ENCODE peak calls at places on chromosomes 2 and 18, in six cellular contexts. A, I, Y, D, X and Q are unnamed samples.

GRCh38 chr2:193332938-193333337 is 1138.2 kb upstream of the TMEFF2 start:
- DNase-seq in A (peak; percentile 5), I (no peak), Y (no peak), D (no peak), X (no peak), Q (peak; percentile 24)

GRCh38 chr2:35783723-35784122 is 571.9 kb upstream of the CRIM1 start:
- DNase-seq in A (no peak), I (no peak), Y (no peak), D (no peak), X (peak; percentile 32), Q (peak; percentile 3)

GRCh38 chr2:69616755-69617154 is 26.8 kb downstream of the AAK1 start:
- DNase-seq in A (peak; percentile 45), I (no peak), Y (peak; percentile 9), D (no peak), X (no peak), Q (peak; percentile 47)

GRCh38 chr2:69989017-69989416 is 27.6 kb upstream of the ASPRV1 start:
- DNase-seq in A (no peak), I (no peak), Y (no peak), D (no peak), X (no peak), Q (no peak)

GRCh38 chr2:121359937-121360565 is 75.0 kb upstream of the TFCP2L1 start:
- DNase-seq in A (no peak), I (no peak), Y (no peak), D (peak; percentile 70), X (no peak), Q (no peak)

GRCh38 chr2:120953066-120953760 is 217.5 kb downstream of the GLI2 start:
- DNase-seq in A (no peak), I (no peak), Y (no peak), D (no peak), X (no peak), Q (no peak)

GRCh38 chr18:4125246-4125938 is 329.7 kb downstream of the DLGAP1 start:
- DNase-seq in A (peak; percentile 47), I (no peak), Y (peak; percentile 66), D (no peak), X (peak; percentile 61), Q (no peak)

GRCh38 chr2:212939777-212940531 is 211.5 kb downstream of the IKZF2 start:
- DNase-seq in A (no peak), I (no peak), Y (no peak), D (no peak), X (peak; percentile 46), Q (no peak)

GRCh38 chr18:80033181-80034067 is 810 bp upstream of the RBFA start:
- DNase-seq in A (peak; percentile 36), I (no peak), Y (peak; percentile 78), D (peak; percentile 44), X (peak; percentile 84), Q (peak; percentile 85)

GRCh38 chr2:240505946-240506345 is 51.8 kb downstream of the ANKMY1 start:
- DNase-seq in A (no peak), I (peak; percentile 65), Y (no peak), D (no peak), X (no peak), Q (no peak)

GRCh38 chr2:42054657-42055430 is 7.0 kb downstream of the PKDCC start:
- DNase-seq in A (no peak), I (no peak), Y (no peak), D (no peak), X (peak; percentile 84), Q (no peak)

GRCh38 chr2:9697904-9698303 is 67.1 kb upstream of the YWHAQ start:
- DNase-seq in A (no peak), I (no peak), Y (no peak), D (no peak), X (no peak), Q (no peak)

GRCh38 chr2:238912916-238913875 is 65.3 kb downstream of the TWIST2 start:
- DNase-seq in A (no peak), I (no peak), Y (peak; percentile 47), D (no peak), X (no peak), Q (no peak)

GRCh38 chr2:166516712-166517303 is 22.8 kb upstream of the SCN7A start:
- DNase-seq in A (no peak), I (no peak), Y (peak; percentile 48), D (peak; percentile 40), X (peak; percentile 72), Q (peak; percentile 24)

GRCh38 chr2:198763793-198764192 is 693.9 kb downstream of the SATB2 start:
- DNase-seq in A (peak; percentile 27), I (no peak), Y (no peak), D (no peak), X (no peak), Q (peak; percentile 28)

GRCh38 chr2:54522624-54523281 is 66.6 kb downstream of the SPTBN1 start:
- DNase-seq in A (no peak), I (no peak), Y (peak; percentile 59), D (peak; percentile 59), X (peak; percentile 94), Q (peak; percentile 45)

GRCh38 chr18:13606589-13607254 is 119.6 kb downstream of the FAM210A start:
- DNase-seq in A (no peak), I (no peak), Y (no peak), D (no peak), X (no peak), Q (no peak)

GRCh38 chr18:55868909-55869308 is 280.9 kb upstream of the TCF4 start:
- DNase-seq in A (peak; percentile 26), I (no peak), Y (peak; percentile 57), D (peak; percentile 76), X (no peak), Q (peak; percentile 43)

GRCh38 chr2:220811115-220811514 is 761.0 kb downstream of the EPHA4 start:
- DNase-seq in A (peak; percentile 61), I (no peak), Y (peak; percentile 41), D (no peak), X (no peak), Q (peak; percentile 67)

GRCh38 chr2:73920577-73921545 is 5.8 kb upstream of the DGUOK start:
- DNase-seq in A (no peak), I (no peak), Y (peak; percentile 45), D (peak; percentile 38), X (peak; percentile 93), Q (no peak)

GRCh38 chr2:199979398-199979797 is 24.0 kb downstream of the MAIP1 start:
- DNase-seq in A (no peak), I (no peak), Y (peak; percentile 29), D (no peak), X (no peak), Q (no peak)

GRCh38 chr2:171154348-171154747 is 6.3 kb downstream of the TLK1 start:
- DNase-seq in A (no peak), I (no peak), Y (no peak), D (peak; percentile 15), X (no peak), Q (peak; percentile 22)

GRCh38 chr2:15718103-15718943 is 126.7 kb downstream of the DDX1 start:
- DNase-seq in A (no peak), I (no peak), Y (no peak), D (no peak), X (no peak), Q (no peak)

GRCh38 chr18:57154389-57154788 is 7.5 kb downstream of the BOD1L2 start:
- DNase-seq in A (no peak), I (no peak), Y (no peak), D (no peak), X (no peak), Q (no peak)

GRCh38 chr18:63157293-63158011 is 162.1 kb downstream of the BCL2 start:
- DNase-seq in A (no peak), I (no peak), Y (no peak), D (no peak), X (no peak), Q (no peak)

GRCh38 chr2:47065771-47066380 is 89.2 kb downstream of the STPG4 start:
- DNase-seq in A (peak; percentile 87), I (peak; percentile 96), Y (peak; percentile 94), D (peak; percentile 89), X (peak; percentile 34), Q (peak; percentile 91)

GRCh38 chr2:109379507-109379906 is 234.3 kb downstream of the SEPTIN10 start:
- DNase-seq in A (no peak), I (no peak), Y (no peak), D (no peak), X (no peak), Q (no peak)

GRCh38 chr18:36757081-36757480 is 71.7 kb downstream of the TPGS2 start:
- DNase-seq in A (peak; percentile 46), I (peak; percentile 94), Y (peak; percentile 87), D (peak; percentile 80), X (peak; percentile 84), Q (peak; percentile 72)

GRCh38 chr18:3088444-3088843 is 75.5 kb upstream of the LPIN2 start:
- DNase-seq in A (no peak), I (no peak), Y (no peak), D (no peak), X (no peak), Q (peak; percentile 9)

GRCh38 chr2:75090770-75091515 is 108.4 kb downstream of the TACR1 start:
- DNase-seq in A (no peak), I (no peak), Y (no peak), D (no peak), X (no peak), Q (no peak)

GRCh38 chr2:120064664-120065063 is 51.8 kb downstream of the EPB41L5 start:
- DNase-seq in A (no peak), I (peak; percentile 18), Y (no peak), D (peak; percentile 12), X (no peak), Q (no peak)

GRCh38 chr2:16861154-16861929 is 195.7 kb upstream of the CYRIA start:
- DNase-seq in A (peak; percentile 79), I (peak; percentile 68), Y (peak; percentile 2), D (no peak), X (no peak), Q (peak; percentile 78)

GRCh38 chr2:44843086-44843485 is 98.4 kb upstream of the SIX3 start:
- DNase-seq in A (no peak), I (no peak), Y (no peak), D (no peak), X (no peak), Q (no peak)

GRCh38 chr18:11146238-11146946 is 3.0 kb downstream of the PIEZO2 start:
- DNase-seq in A (no peak), I (no peak), Y (no peak), D (no peak), X (peak; percentile 50), Q (no peak)
- H3K4me3 ChIP-seq in A (no peak overlapping the region), I (no peak overlapping the region), Y (no peak overlapping the region), D (no peak overlapping the region), X (peak overlapping the region; percentile 65), Q (peak overlapping the region; percentile 46)

DNA sequence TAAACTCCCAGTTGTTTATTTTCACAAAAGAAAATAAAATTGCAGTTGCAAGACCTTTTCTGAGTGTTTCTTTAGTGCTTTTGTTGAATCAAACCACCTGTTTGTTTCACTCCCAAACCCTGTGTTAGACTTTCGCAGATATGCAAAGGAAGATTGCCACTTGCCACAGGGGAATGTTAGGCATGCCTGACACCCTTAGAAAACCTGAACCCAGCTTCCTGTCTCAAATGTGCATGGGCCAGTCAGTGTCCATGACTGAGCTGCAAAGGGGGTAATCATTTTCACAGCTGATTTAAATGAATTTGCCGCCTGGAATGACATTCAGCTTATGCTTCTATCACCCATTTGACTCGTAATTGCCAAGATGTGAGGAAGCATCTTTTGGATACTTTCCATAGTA is 17.5 kb downstream of the TGOLN2 start:
- DNase-seq in A (no peak), I (no peak), Y (no peak), D (peak; percentile 10), X (peak; percentile 39), Q (peak; percentile 27)
- H3K4me2 ChIP-seq in A (no peak overlapping the region), I (no peak overlapping the region), Y (no peak overlapping the region), D (no peak overlapping the region), X (no peak overlapping the region), Q (no peak overlapping the region)

GRCh38 chr2:232982926-232983668 is 30.0 kb downstream of the NGEF start:
- DNase-seq in A (no peak), I (no peak), Y (no peak), D (no peak), X (peak; percentile 90), Q (no peak)
- H3K27ac ChIP-seq in A (no peak overlapping the region), I (no peak overlapping the region), Y (no peak overlapping the region), D (no peak overlapping the region), X (no peak overlapping the region), Q (no peak overlapping the region)

GRCh38 chr2:172288603-172289002 is 138.8 kb upstream of the ITGA6 start:
- DNase-seq in A (peak; percentile 39), I (peak; percentile 72), Y (peak; percentile 34), D (peak; percentile 47), X (no peak), Q (peak; percentile 54)
- H3K4me3 ChIP-seq in A (no peak overlapping the region), I (no peak overlapping the region), Y (no peak overlapping the region), D (no peak overlapping the region), X (no peak overlapping the region), Q (no peak overlapping the region)